ENCODE peak calls at places on chromosomes 4 and X, in seven cellular contexts. P, Q, G, H, C, D and M are unnamed samples.
A peak's percentile ranks its signal among the peaks of the same experiment; 100 is the strongest.

GRCh38 chrX:82218361-82218760 is 1016.5 kb downstream of the SH3BGRL start:
- DNase-seq in P (no peak), Q (no peak), G (no peak), H (no peak), C (no peak), D (peak; percentile 55), M (no peak)

GRCh38 chrX:122777766-122778165 is 406.3 kb upstream of the GRIA3 start:
- DNase-seq in P (no peak), Q (no peak), G (no peak), H (no peak), C (no peak), D (no peak), M (no peak)

GRCh38 chr4:116143221-116143620 is 942.2 kb downstream of the TRAM1L1 start:
- DNase-seq in P (no peak), Q (no peak), G (no peak), H (no peak), C (no peak), D (peak; percentile 67), M (no peak)

GRCh38 chrX:150763303-150763797 is 70.2 kb downstream of the MTMR1 start:
- DNase-seq in P (no peak), Q (no peak), G (no peak), H (no peak), C (no peak), D (no peak), M (no peak)

GRCh38 chr4:21973850-21974249 is 25.3 kb upstream of the KCNIP4 start:
- DNase-seq in P (no peak), Q (no peak), G (no peak), H (no peak), C (no peak), D (no peak), M (no peak)

GRCh38 chrX:275967-276587 is 5.1 kb upstream of the PLCXD1 start:
- DNase-seq in P (peak; percentile 36), Q (peak; percentile 27), G (peak; percentile 76), H (peak; percentile 31), C (peak; percentile 68), D (peak; percentile 73), M (no peak)

GRCh38 chr4:101621120-101621519 is 169.4 kb upstream of the BANK1 start:
- DNase-seq in P (no peak), Q (peak; percentile 53), G (no peak), H (no peak), C (peak; percentile 42), D (no peak), M (no peak)

GRCh38 chr4:139266583-139267257 is 13.3 kb downstream of the MGARP start:
- DNase-seq in P (peak; percentile 77), Q (peak; percentile 71), G (peak; percentile 87), H (peak; percentile 52), C (peak; percentile 91), D (no peak), M (peak; percentile 36)

GRCh38 chrX:124555036-124555595 is 208.8 kb downstream of the SH2D1A start:
- DNase-seq in P (no peak), Q (peak; percentile 21), G (no peak), H (no peak), C (peak; percentile 67), D (peak; percentile 77), M (peak; percentile 59)

GRCh38 chr4:71202703-71203102 is 136.1 kb upstream of the SLC4A4 start:
- DNase-seq in P (no peak), Q (peak; percentile 78), G (no peak), H (no peak), C (no peak), D (no peak), M (peak; percentile 39)

GRCh38 chr4:168832746-168833575 is 177.1 kb downstream of the CBR4 start:
- DNase-seq in P (no peak), Q (no peak), G (peak; percentile 51), H (no peak), C (peak; percentile 45), D (no peak), M (no peak)

GRCh38 chrX:11210397-11210796 is 82.8 kb upstream of the AMELX start:
- DNase-seq in P (no peak), Q (peak; percentile 10), G (no peak), H (no peak), C (no peak), D (no peak), M (no peak)

GRCh38 chrX:53048169-53049126 is at the start of gene GPR173:
- DNase-seq in P (no peak), Q (peak; percentile 79), G (no peak), H (no peak), C (peak; percentile 67), D (peak; percentile 49), M (peak; percentile 4)

GRCh38 chr4:120009731-120010130 is 56.9 kb downstream of the MAD2L1 start:
- DNase-seq in P (no peak), Q (peak; percentile 3), G (no peak), H (no peak), C (peak; percentile 71), D (peak; percentile 86), M (peak; percentile 36)

GRCh38 chr4:158172558-158173258 is at the start of gene GASK1B:
- DNase-seq in P (no peak), Q (peak; percentile 86), G (no peak), H (no peak), C (peak; percentile 69), D (peak; percentile 70), M (peak; percentile 25)

GRCh38 chr4:86531440-86531839 is 62.7 kb upstream of the PTPN13 start:
- DNase-seq in P (no peak), Q (no peak), G (no peak), H (no peak), C (no peak), D (no peak), M (no peak)

GRCh38 chrX:17405225-17405969 is 30.4 kb downstream of the NHS start:
- DNase-seq in P (no peak), Q (no peak), G (no peak), H (no peak), C (peak; percentile 77), D (peak; percentile 94), M (peak; percentile 86)

GRCh38 chr4:5972571-5972970 is 45.7 kb downstream of the C4orf50 start:
- DNase-seq in P (no peak), Q (no peak), G (peak; percentile 30), H (no peak), C (no peak), D (no peak), M (no peak)

GRCh38 chr4:158532556-158533231 is 11.0 kb downstream of the RXFP1 start:
- DNase-seq in P (no peak), Q (no peak), G (no peak), H (no peak), C (no peak), D (no peak), M (no peak)

GRCh38 chr4:151169223-151169622 is 69.8 kb downstream of the RPS3A start:
- DNase-seq in P (no peak), Q (peak; percentile 98), G (no peak), H (no peak), C (peak; percentile 75), D (no peak), M (no peak)

GRCh38 chr4:8906991-8907595 is 35.5 kb upstream of the HMX1 start:
- DNase-seq in P (no peak), Q (no peak), G (no peak), H (no peak), C (no peak), D (no peak), M (no peak)

GRCh38 chr4:24930136-24930535 is 17.3 kb upstream of the CCDC149 start:
- DNase-seq in P (no peak), Q (no peak), G (no peak), H (no peak), C (no peak), D (peak; percentile 15), M (no peak)

GRCh38 chr4:7333801-7334421 is 100.8 kb downstream of the PSAPL1 start:
- DNase-seq in P (no peak), Q (peak; percentile 25), G (no peak), H (no peak), C (no peak), D (no peak), M (no peak)

GRCh38 chr4:91958651-91959050 is 345.1 kb upstream of the GRID2 start:
- DNase-seq in P (no peak), Q (peak; percentile 40), G (no peak), H (no peak), C (no peak), D (no peak), M (peak; percentile 1)

GRCh38 chr4:108556166-108556565 is 64.2 kb upstream of the RPL34 start:
- DNase-seq in P (no peak), Q (no peak), G (no peak), H (no peak), C (no peak), D (no peak), M (no peak)

GRCh38 chrX:74132265-74132664 is 171.7 kb upstream of the ZCCHC13 start:
- DNase-seq in P (no peak), Q (no peak), G (no peak), H (no peak), C (no peak), D (no peak), M (no peak)

GRCh38 chrX:149145845-149146285 is 359.2 kb downstream of the IDS start:
- DNase-seq in P (no peak), Q (no peak), G (no peak), H (no peak), C (no peak), D (no peak), M (no peak)

GRCh38 chrX:87409113-87409841 is 108.3 kb upstream of the KLHL4 start:
- DNase-seq in P (no peak), Q (peak; percentile 96), G (no peak), H (no peak), C (no peak), D (peak; percentile 87), M (peak; percentile 91)

GRCh38 chr4:14719053-14719452 is 283.2 kb upstream of the CPEB2 start:
- DNase-seq in P (no peak), Q (peak; percentile 10), G (no peak), H (no peak), C (peak; percentile 73), D (peak; percentile 78), M (peak; percentile 88)

GRCh38 chrX:25337841-25338240 is 322.1 kb upstream of the ARX start:
- DNase-seq in P (no peak), Q (no peak), G (no peak), H (no peak), C (no peak), D (no peak), M (no peak)